ENCODE peak calls at places on chromosomes 6 and 20, in eight cellular contexts. Z is naive thymus-derived CD8-positive, alpha-beta T cell; D is left kidney; H is upper lobe of right lung; U is Calu3; T is stimulated activated CD4-positive, alpha-beta T cell treated with anti-CD3 and anti-CD28 coated beads, Interleukin-12 subunit alpha, Interleukin-12 subunit beta, amount 100 ng/mL, for 48 hours; M is HuH-7.5; N is HEK293T. I is an unnamed sample.

GRCh38 chr20:4439461-4439860 is 282.2 kb upstream of the PRND start:
- DNase-seq in D (no peak), H (no peak), Z (no peak), U (no peak), M (no peak), T (no peak), N (no peak), I (no peak)

GRCh38 chr6:84330325-84330724 is 102.9 kb upstream of the CEP162 start:
- DNase-seq in T (no peak), U (no peak), H (no peak), N (no peak), M (no peak), Z (no peak), D (no peak), I (no peak)

GRCh38 chr6:2734517-2735076 is 16.1 kb downstream of the MYLK4 start:
- DNase-seq in M (no peak), U (no peak), D (no peak), T (no peak), N (no peak), Z (no peak), H (no peak), I (no peak)

GRCh38 chr6:159720708-159721107 is 6.6 kb upstream of the WTAP start:
- DNase-seq in D (peak), M (no peak), Z (peak), N (peak), U (peak), H (no peak), T (no peak), I (peak)

GRCh38 chr6:150008588-150008987 is 16.7 kb downstream of the RAET1L start:
- DNase-seq in D (no peak), N (no peak), Z (no peak), M (no peak), T (no peak), H (no peak), U (peak), I (no peak)

GRCh38 chr6:112563368-112563767 is 216.2 kb downstream of the RFPL4B start:
- DNase-seq in T (no peak), M (peak), D (peak), H (no peak), N (no peak), U (no peak), Z (no peak), I (no peak)

GRCh38 chr20:11155156-11155805 is 481.5 kb upstream of the JAG1 start:
- DNase-seq in T (no peak), M (no peak), U (no peak), D (no peak), H (no peak), Z (no peak), N (no peak), I (no peak)

GRCh38 chr20:37475258-37475657 is 45.8 kb upstream of the NNAT start:
- DNase-seq in M (no peak), H (no peak), Z (no peak), T (no peak), U (no peak), N (no peak), D (peak), I (no peak)

GRCh38 chr6:3208096-3208774 is 19.2 kb downstream of the TUBB2B start:
- DNase-seq in H (no peak), Z (no peak), D (no peak), M (no peak), U (no peak), T (no peak), N (no peak), I (no peak)

GRCh38 chr20:46568570-46569129 is 18.2 kb upstream of the OCSTAMP start:
- DNase-seq in N (peak), T (no peak), M (no peak), Z (no peak), H (peak), D (peak), U (peak), I (no peak)

GRCh38 chr20:43840382-43841070 is 74.1 kb upstream of the TOX2 start:
- DNase-seq in D (peak), Z (peak), T (no peak), H (no peak), U (peak), N (peak), M (peak), I (peak)

GRCh38 chr6:126195625-126196236 is 144.2 kb upstream of the CENPW start:
- DNase-seq in Z (no peak), D (no peak), H (no peak), N (no peak), T (no peak), U (no peak), M (no peak), I (no peak)

GRCh38 chr20:22773326-22773725 is 189.0 kb upstream of the FOXA2 start:
- DNase-seq in M (no peak), D (no peak), U (no peak), N (no peak), T (no peak), Z (no peak), H (no peak), I (peak)

GRCh38 chr20:22339091-22339881 is 245.1 kb downstream of the FOXA2 start:
- DNase-seq in M (peak), N (peak), Z (no peak), U (peak), H (no peak), D (peak), T (peak), I (peak)

GRCh38 chr6:114194362-114195343 is 148.2 kb downstream of the HS3ST5 start:
- DNase-seq in Z (no peak), U (no peak), D (no peak), M (no peak), N (no peak), T (no peak), H (no peak), I (no peak)

GRCh38 chr6:130322673-130323268 is 43.0 kb upstream of the TMEM200A start:
- DNase-seq in Z (peak), T (peak), M (no peak), D (peak), N (peak), U (peak), H (no peak), I (peak)

GRCh38 chr6:74657033-74657432 is 548.8 kb downstream of the COL12A1 start:
- DNase-seq in U (no peak), M (no peak), D (no peak), H (no peak), N (no peak), T (no peak), Z (no peak), I (no peak)

GRCh38 chr6:30847971-30848441 is 36.3 kb upstream of the DDR1 start:
- DNase-seq in Z (no peak), M (no peak), N (no peak), U (no peak), H (no peak), T (no peak), D (peak), I (no peak)

GRCh38 chr20:38537176-38537575 is 43.8 kb upstream of the ADIG start:
- DNase-seq in H (no peak), N (no peak), U (no peak), T (no peak), M (no peak), Z (no peak), D (no peak), I (no peak)

GRCh38 chr6:82040405-82041221 is 206.9 kb downstream of the IBTK start:
- DNase-seq in N (peak), T (no peak), Z (no peak), M (no peak), H (no peak), U (peak), D (peak), I (peak)

I was measured in A549.